ENCODE peak calls at places on chromosomes 13 and 19, in five cellular contexts. R is uterus, Y is body of pancreas, O is tibial nerve, X is heart left ventricle. E is an unnamed sample.
A peak's percentile ranks its signal among the peaks of the same experiment; 100 is the strongest.

GRCh38 chr19:19111967-19112580 is 26.2 kb downstream of the TMEM161A start:
- DNase-seq in O (no peak), Y (no peak), R (no peak), X (no peak), E (no peak)

GRCh38 chr13:23160241-23161175 is 20.3 kb upstream of the SGCG start:
- DNase-seq in O (no peak), X (no peak), Y (no peak), R (no peak), E (no peak)

GRCh38 chr13:55517312-55517711 is 1623.4 kb upstream of the PRR20A start:
- DNase-seq in O (no peak), Y (no peak), R (no peak), X (no peak), E (no peak)

GRCh38 chr19:20367811-20368294 is 197.7 kb downstream of the ZNF737 start:
- DNase-seq in R (no peak), X (no peak), O (no peak), Y (peak; percentile 71), E (no peak)

GRCh38 chr19:49643466-49643865 is 1.5 kb downstream of the SCAF1 start:
- DNase-seq in Y (no peak), O (no peak), R (no peak), X (no peak), E (no peak)

GRCh38 chr13:113184568-113185440 is 23.7 kb downstream of the PCID2 start:
- DNase-seq in R (no peak), Y (no peak), X (no peak), O (no peak), E (no peak)

GRCh38 chr19:32373614-32374295 is 28.3 kb downstream of the ZNF507 start:
- DNase-seq in R (no peak), O (no peak), Y (peak; percentile 86), X (no peak), E (no peak)

GRCh38 chr13:99103536-99103935 is 97.1 kb upstream of the UBAC2 start:
- DNase-seq in X (no peak), R (no peak), O (no peak), Y (no peak), E (no peak)

GRCh38 chr13:93450761-93451160 is 224.2 kb downstream of the GPC6 start:
- DNase-seq in Y (no peak), O (no peak), R (no peak), X (no peak), E (no peak)

GRCh38 chr19:41706741-41707501 is 1.5 kb upstream of the CEACAM5 start:
- DNase-seq in O (no peak), Y (peak; percentile 74), X (peak; percentile 47), R (peak; percentile 1), E (no peak)

GRCh38 chr13:36341718-36342117 is 4.5 kb downstream of the SPART start:
- DNase-seq in Y (no peak), O (no peak), R (no peak), X (no peak), E (no peak)

GRCh38 chr13:87986639-87987250 is 315.6 kb downstream of the SLITRK5 start:
- DNase-seq in O (no peak), R (no peak), Y (no peak), X (no peak), E (no peak)

GRCh38 chr13:111034811-111035210 is 80.3 kb upstream of the ARHGEF7 start:
- DNase-seq in O (no peak), X (no peak), Y (no peak), R (no peak), E (no peak)

GRCh38 chr19:1789282-1790020 is 22.6 kb downstream of the ATP8B3 start:
- DNase-seq in O (no peak), X (no peak), R (no peak), Y (no peak), E (no peak)

GRCh38 chr13:41402695-41403511 is 54.4 kb upstream of the RGCC start:
- DNase-seq in X (no peak), R (no peak), O (no peak), Y (no peak), E (no peak)

GRCh38 chr13:27283906-27284523 is 13.4 kb downstream of the RASL11A start:
- DNase-seq in O (no peak), X (no peak), R (no peak), Y (peak; percentile 50), E (no peak)

GRCh38 chr19:8592231-8593009 is 15.2 kb upstream of the MYO1F start:
- DNase-seq in Y (peak; percentile 92), X (peak; percentile 97), R (peak; percentile 99), O (peak; percentile 99), E (peak; percentile 99)

DNA sequence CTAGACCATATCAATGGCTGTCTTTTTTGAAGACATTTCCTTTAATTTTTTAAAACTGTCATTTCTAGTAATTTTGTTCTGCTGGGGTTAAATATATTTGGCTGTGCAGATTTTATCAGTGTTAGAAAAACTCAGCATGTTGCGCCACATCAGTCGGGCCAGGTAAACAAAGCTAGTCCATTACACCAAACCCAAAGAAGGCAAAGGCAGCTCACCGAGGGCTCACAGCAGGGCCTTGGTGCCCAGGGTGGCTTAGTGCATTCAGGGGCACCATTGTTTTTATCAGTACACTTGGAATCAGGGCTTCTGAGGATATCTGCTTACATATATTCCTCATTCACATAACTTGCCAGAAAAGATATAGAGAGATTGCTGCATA is 22.2 kb downstream of the SPATA13 start:
- DNase-seq in X (no peak), O (no peak), R (no peak), Y (peak; percentile 77), E (no peak)
- TF ChIP-seq POLR2A in X (no peak), O (no peak), R (no peak), Y (no peak), E (no peak)

GRCh38 chr19:45071545-45071938 is 4.7 kb downstream of the ZNF296 start:
- DNase-seq in R (no peak), X (no peak), Y (no peak), O (no peak), E (no peak)

GRCh38 chr19:45071969-45072790 is 4.1 kb downstream of the ZNF296 start:
- DNase-seq in X (no peak), Y (no peak), R (no peak), O (no peak), E (no peak)

GRCh38 chr19:45070214-45070613 is 6.1 kb downstream of the ZNF296 start:
- DNase-seq in O (no peak), Y (no peak), R (no peak), X (no peak), E (no peak)

GRCh38 chr19:45069056-45069455 is 7.2 kb downstream of the ZNF296 start:
- DNase-seq in R (no peak), X (no peak), O (no peak), Y (no peak), E (no peak)

GRCh38 chr19:45070861-45071544 is 5.3 kb downstream of the ZNF296 start:
- DNase-seq in X (no peak), Y (no peak), R (no peak), O (no peak), E (no peak)
- TF ChIP-seq POLR2A in X (no peak), Y (no peak), R (no peak), O (no peak), E (no peak)

GRCh38 chr19:21707065-21707464 is 60.3 kb downstream of the ZNF100 start:
- DNase-seq in Y (no peak), X (no peak), R (no peak), O (no peak), E (no peak)

GRCh38 chr19:21709464-21709863 is 57.9 kb downstream of the ZNF100 start:
- DNase-seq in Y (no peak), X (no peak), R (no peak), O (no peak), E (no peak)

GRCh38 chr19:21704320-21704719 is 63.1 kb downstream of the ZNF100 start:
- DNase-seq in R (no peak), Y (no peak), O (no peak), X (no peak), E (no peak)

GRCh38 chr19:21705393-21705792 is 62.0 kb downstream of the ZNF100 start:
- DNase-seq in O (no peak), R (no peak), X (no peak), Y (no peak), E (no peak)
- TF ChIP-seq POLR2A in O (no peak), R (no peak), X (no peak), Y (no peak), E (no peak)

GRCh38 chr13:50152655-50153309 is 137.5 kb downstream of the KCNRG start:
- DNase-seq in R (no peak), O (no peak), X (no peak), Y (no peak), E (no peak)

GRCh38 chr13:50156140-50156539 is 140.9 kb downstream of the KCNRG start:
- DNase-seq in Y (no peak), R (no peak), O (no peak), X (no peak), E (no peak)

GRCh38 chr13:50153401-50153800 is 138.2 kb downstream of the KCNRG start:
- DNase-seq in X (no peak), Y (no peak), R (no peak), O (no peak), E (no peak)

GRCh38 chr13:50153888-50154287 is 138.6 kb downstream of the KCNRG start:
- DNase-seq in Y (no peak), R (no peak), O (no peak), X (no peak), E (no peak)

DNA sequence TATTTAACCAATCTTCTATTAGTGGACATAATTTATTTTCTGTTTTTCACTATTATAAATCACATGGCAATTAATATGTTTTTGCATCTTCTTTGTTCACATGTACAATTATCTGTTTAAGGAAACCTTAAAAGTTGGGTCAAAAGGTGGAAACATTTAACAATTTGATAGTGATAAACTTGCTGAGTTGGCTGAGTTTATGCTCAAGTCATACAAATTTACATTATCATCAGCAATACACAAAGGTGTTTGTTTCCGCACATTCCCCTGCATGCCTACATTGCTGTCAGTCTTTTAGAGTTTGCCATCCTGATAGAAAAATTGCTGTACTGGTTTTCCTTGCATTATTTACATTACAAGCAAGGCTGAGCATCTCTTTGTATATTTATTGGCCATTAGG is 139.5 kb downstream of the KCNRG start:
- DNase-seq in O (no peak), X (no peak), R (no peak), Y (no peak), E (no peak)
- TF ChIP-seq POLR2A in O (no peak), X (no peak), R (no peak), Y (no peak), E (no peak)